ENCODE peak calls at places on chromosome 5, in seven cellular contexts. B is CD14-positive monocyte, F is brain microvascular endothelial cell, J is tibial nerve, L is mammary epithelial cell, Y is fibroblast of the aortic adventitia, T is A549. M is an unnamed sample.

GRCh38 chr5:24547127-24547526 is 97.7 kb downstream of the CDH10 start:
- DNase-seq in B (no peak), F (no peak), J (no peak), L (no peak), Y (no peak), T (no peak), M (no peak)

GRCh38 chr5:100902406-100903035 is 561 bp downstream of the ST8SIA4 start:
- DNase-seq in B (no peak), F (no peak), J (no peak), L (no peak), Y (no peak), T (no peak), M (no peak)

GRCh38 chr5:118253401-118254061 is 734.8 kb downstream of the DTWD2 start:
- DNase-seq in B (no peak), F (no peak), J (no peak), L (no peak), Y (no peak), T (no peak), M (no peak)

GRCh38 chr5:33309780-33310345 is 130.9 kb upstream of the TARS1 start:
- DNase-seq in B (no peak), F (no peak), J (no peak), L (no peak), Y (peak), T (no peak), M (no peak)

GRCh38 chr5:23704176-23704855 is 196.9 kb downstream of the PRDM9 start:
- DNase-seq in B (no peak), F (no peak), J (no peak), L (peak), Y (no peak), T (no peak), M (no peak)

GRCh38 chr5:178227138-178227659 is 5.4 kb downstream of the PHYKPL start:
- DNase-seq in B (no peak), F (peak), J (no peak), L (no peak), Y (no peak), T (no peak), M (no peak)

GRCh38 chr5:127826011-127826410 is 122.8 kb downstream of the CCDC192 start:
- DNase-seq in B (no peak), F (peak), J (no peak), L (no peak), Y (no peak), T (no peak), M (no peak)

GRCh38 chr5:69450116-69450515 is 35.2 kb downstream of the MARVELD2 start:
- DNase-seq in B (no peak), F (peak), J (no peak), L (peak), Y (peak), T (peak), M (no peak)

GRCh38 chr5:72815580-72816296 is 723 bp upstream of the TNPO1 start:
- DNase-seq in B (no peak), F (no peak), J (peak), L (no peak), Y (peak), T (peak), M (no peak)

GRCh38 chr5:149550267-149550582 is 1.0 kb downstream of the CSNK1A1 start:
- DNase-seq in B (peak), F (no peak), J (peak), L (no peak), Y (peak), T (no peak), M (no peak)

GRCh38 chr5:143561248-143561647 is 157.8 kb upstream of the NR3C1 start:
- DNase-seq in B (no peak), F (no peak), J (no peak), L (no peak), Y (no peak), T (no peak), M (no peak)

GRCh38 chr5:20601678-20602100 is 613.7 kb upstream of the CDH18 start:
- DNase-seq in B (no peak), F (peak), J (no peak), L (peak), Y (peak), T (no peak), M (no peak)

GRCh38 chr5:157431544-157432200 is 28.3 kb upstream of the NIPAL4 start:
- DNase-seq in B (peak), F (peak), J (peak), L (peak), Y (peak), T (peak), M (no peak)

GRCh38 chr5:61907995-61908394 is 398.0 kb upstream of the KIF2A start:
- DNase-seq in B (no peak), F (no peak), J (no peak), L (no peak), Y (no peak), T (no peak), M (no peak)

GRCh38 chr5:36269479-36269878 is 27.8 kb upstream of the NADK2 start:
- DNase-seq in B (no peak), F (no peak), J (no peak), L (no peak), Y (no peak), T (no peak), M (no peak)

GRCh38 chr5:147538232-147538631 is 28.4 kb upstream of the DPYSL3 start:
- DNase-seq in B (no peak), F (no peak), J (no peak), L (no peak), Y (no peak), T (no peak), M (no peak)

GRCh38 chr5:141487131-141487530 is 1.8 kb upstream of the PCDHGC5 start:
- DNase-seq in B (no peak), F (no peak), J (no peak), L (no peak), Y (no peak), T (no peak), M (no peak)

GRCh38 chr5:10192309-10192708 is 57.4 kb downstream of the ATPSCKMT start:
- DNase-seq in B (no peak), F (peak), J (no peak), L (no peak), Y (peak), T (no peak), M (no peak)

GRCh38 chr5:148807845-148808244 is 18.6 kb upstream of the ADRB2 start:
- DNase-seq in B (peak), F (peak), J (no peak), L (no peak), Y (no peak), T (no peak), M (no peak)

GRCh38 chr5:96329294-96329693 is 103.8 kb downstream of the PCSK1 start:
- DNase-seq in B (no peak), F (no peak), J (no peak), L (no peak), Y (no peak), T (no peak), M (no peak)

GRCh38 chr5:17132444-17133083 is 84.9 kb upstream of the BASP1 start:
- DNase-seq in B (no peak), F (peak), J (no peak), L (no peak), Y (peak), T (peak), M (no peak)

GRCh38 chr5:162323471-162323870 is 255.9 kb downstream of the GABRG2 start:
- DNase-seq in B (no peak), F (no peak), J (no peak), L (no peak), Y (no peak), T (no peak), M (no peak)

GRCh38 chr5:132238169-132238744 is 10.6 kb upstream of the P4HA2 start:
- DNase-seq in B (peak), F (peak), J (peak), L (peak), Y (peak), T (peak), M (peak)

GRCh38 chr5:89280103-89281037 is 397.4 kb upstream of the MEF2C start:
- DNase-seq in B (no peak), F (no peak), J (no peak), L (no peak), Y (no peak), T (no peak), M (no peak)

GRCh38 chr5:65334077-65334476 is 147.6 kb downstream of the ADAMTS6 start:
- DNase-seq in B (no peak), F (no peak), J (no peak), L (peak), Y (no peak), T (no peak), M (no peak)

GRCh38 chr5:134490255-134490924 is 35.1 kb upstream of the JADE2 start:
- DNase-seq in B (no peak), F (no peak), J (no peak), L (no peak), Y (no peak), T (no peak), M (no peak)

GRCh38 chr5:178398856-178399722 is 166.5 kb upstream of the PHYKPL start:
- DNase-seq in B (no peak), F (no peak), J (no peak), L (no peak), Y (no peak), T (no peak), M (no peak)

GRCh38 chr5:98416541-98416940 is 356.9 kb upstream of the RGMB start:
- DNase-seq in B (no peak), F (no peak), J (no peak), L (peak), Y (peak), T (no peak), M (no peak)

GRCh38 chr5:17180957-17181723 is 36.3 kb upstream of the BASP1 start:
- DNase-seq in B (no peak), F (peak), J (no peak), L (peak), Y (peak), T (peak), M (no peak)

GRCh38 chr5:59956130-59956773 is 62.7 kb upstream of the PDE4D start:
- DNase-seq in B (no peak), F (no peak), J (no peak), L (no peak), Y (peak), T (no peak), M (no peak)

GRCh38 chr5:120817044-120817985 is 353.2 kb downstream of the PRR16 start:
- DNase-seq in B (no peak), F (no peak), J (no peak), L (peak), Y (peak), T (no peak), M (no peak)

GRCh38 chr5:138138949-138139775 is at the start of gene NME5:
- DNase-seq in B (no peak), F (peak), J (peak), L (no peak), Y (peak), T (no peak), M (peak)

DNA sequence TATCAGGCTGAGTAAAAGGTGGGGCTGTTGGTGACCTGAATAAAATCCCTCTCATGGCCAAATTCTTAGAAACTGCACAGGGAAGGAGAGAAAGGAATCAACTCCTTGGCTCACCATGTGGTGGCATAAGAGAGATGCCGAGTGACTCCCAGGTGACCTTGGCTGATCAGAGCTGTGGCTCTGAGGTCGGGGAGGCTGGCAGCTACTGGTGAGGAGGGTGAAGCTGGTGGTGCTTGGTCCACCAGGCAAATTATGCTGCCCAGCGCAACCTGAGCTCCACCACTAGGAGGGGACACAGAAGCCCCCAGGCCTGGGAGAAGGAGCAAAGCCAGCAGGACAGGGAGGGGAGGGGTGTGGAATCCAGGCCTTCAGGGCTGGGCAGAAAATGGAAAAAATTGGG is 111.2 kb upstream of the IL12B start:
- DNase-seq in B (no peak), F (no peak), J (no peak), L (no peak), Y (no peak), T (peak), M (no peak)
- TF ChIP-seq CTCF in B (no peak), F (peak), J (no peak), L (peak), Y (peak), T (peak), M (peak)

GRCh38 chr5:95238560-95239325 is 46.2 kb downstream of the MCTP1 start:
- DNase-seq in B (no peak), F (peak), J (no peak), L (peak), Y (peak), T (no peak), M (no peak)
- TF ChIP-seq CTCF in B (no peak), F (peak), J (peak), L (no peak), Y (peak), T (peak), M (peak)

GRCh38 chr5:53201746-53202145 is 92.2 kb upstream of the MOCS2 start:
- DNase-seq in B (no peak), F (no peak), J (no peak), L (no peak), Y (no peak), T (no peak), M (no peak)
- TF ChIP-seq CTCF in B (no peak), F (peak), J (no peak), L (peak), Y (no peak), T (no peak), M (peak)

GRCh38 chr5:172180936-172181335 is 7.1 kb downstream of the STK10 start:
- DNase-seq in B (no peak), F (no peak), J (no peak), L (no peak), Y (no peak), T (no peak), M (no peak)
- TF ChIP-seq CTCF in B (no peak), F (no peak), J (no peak), L (no peak), Y (no peak), T (no peak), M (no peak)

M was measured in type B pancreatic cell.